ENCODE peak calls at places on chromosome 1, in six cellular contexts. T, L, Y, I, V and U are unnamed samples.

GRCh38 chr1:232728507-232729263 is 76.5 kb upstream of the MAP10 start:
- DNase-seq in T (no peak), L (no peak), Y (no peak), I (no peak), V (peak; percentile 61), U (no peak)

GRCh38 chr1:204261746-204262505 is 48.1 kb upstream of the GOLT1A start:
- DNase-seq in T (no peak), L (no peak), Y (no peak), I (no peak), V (peak; percentile 77), U (peak; percentile 34)

GRCh38 chr1:32494196-32494595 is 29.3 kb downstream of the ZBTB8B start:
- DNase-seq in T (no peak), L (peak; percentile 49), Y (no peak), I (no peak), V (no peak), U (no peak)

GRCh38 chr1:82775402-82776000 is 974.8 kb downstream of the ADGRL2 start:
- DNase-seq in T (peak; percentile 21), L (no peak), Y (no peak), I (peak; percentile 31), V (no peak), U (peak; percentile 24)

GRCh38 chr1:80402636-80403035 is 1396.1 kb upstream of the ADGRL4 start:
- DNase-seq in T (no peak), L (no peak), Y (no peak), I (no peak), V (no peak), U (no peak)

GRCh38 chr1:96533820-96534219 is 187.8 kb upstream of the PTBP2 start:
- DNase-seq in T (no peak), L (no peak), Y (no peak), I (no peak), V (no peak), U (no peak)

GRCh38 chr1:172089768-172090510 is 248.6 kb downstream of the DNM3 start:
- DNase-seq in T (no peak), L (peak; percentile 5), Y (peak; percentile 2), I (no peak), V (peak; percentile 48), U (peak; percentile 56)

GRCh38 chr1:114512595-114513280 is 1.7 kb upstream of the TRIM33 start:
- DNase-seq in T (no peak), L (no peak), Y (no peak), I (no peak), V (no peak), U (no peak)

GRCh38 chr1:181324797-181325616 is 158.3 kb upstream of the CACNA1E start:
- DNase-seq in T (no peak), L (no peak), Y (no peak), I (no peak), V (no peak), U (peak; percentile 60)

GRCh38 chr1:89089962-89090361 is 25.0 kb upstream of the GBP1 start:
- DNase-seq in T (no peak), L (no peak), Y (no peak), I (no peak), V (no peak), U (no peak)

GRCh38 chr1:178344513-178345077 is 152.2 kb downstream of the CLEC20A start:
- DNase-seq in T (no peak), L (peak; percentile 5), Y (no peak), I (peak; percentile 9), V (peak; percentile 53), U (peak; percentile 80)

GRCh38 chr1:208042868-208043267 is 131.9 kb upstream of the CD34 start:
- DNase-seq in T (no peak), L (no peak), Y (no peak), I (no peak), V (no peak), U (no peak)

GRCh38 chr1:209076688-209077087 is 506.8 kb upstream of the CAMK1G start:
- DNase-seq in T (peak; percentile 10), L (peak; percentile 11), Y (peak; percentile 12), I (no peak), V (no peak), U (peak; percentile 44)

GRCh38 chr1:219492676-219493075 is 120.2 kb downstream of the ZC3H11B start:
- DNase-seq in T (no peak), L (no peak), Y (no peak), I (no peak), V (no peak), U (no peak)

GRCh38 chr1:3491291-3492246 is 37.1 kb downstream of the ARHGEF16 start:
- DNase-seq in T (no peak), L (peak; percentile 14), Y (peak; percentile 21), I (peak; percentile 88), V (peak; percentile 95), U (peak; percentile 54)

GRCh38 chr1:24903011-24903461 is 27.0 kb downstream of the RUNX3 start:
- DNase-seq in T (no peak), L (no peak), Y (no peak), I (no peak), V (no peak), U (no peak)